ENCODE peak calls at places on chromosomes 6 and 20, in ten cellular contexts. D is CD8-positive, alpha-beta memory T cell; J is G401; H is frontal cortex; S is WERI-Rb-1; Q is activated T-helper 1 cell treated with anti-CD3 and anti-CD28 coated beads, Interleukin-12 subunit alpha, Interleukin-12 subunit beta, Interleukin-2, Interleukin-4 antibody, amounts not matched to agents 30 ng/mL and 10 ng/mL and 1 ng/mL, durations not matched to agents 14 hours and 24 hours and 36 hours; B is right atrium auricular region; R is ELF-1; Z is AG08396; N is KG1. E is an unnamed sample.

GRCh38 chr6:137819740-137820139 is 47.3 kb upstream of the TNFAIP3 start:
- DNase-seq in D (peak; percentile 70), H (no peak), S (no peak), J (no peak), Z (no peak), R (no peak), B (no peak), N (peak; percentile 34), Q (peak; percentile 55), E (no peak)

GRCh38 chr6:1787894-1788293 is 178.2 kb downstream of the FOXC1 start:
- DNase-seq in D (no peak), Q (no peak), R (no peak), J (no peak), B (peak; percentile 76), H (no peak), Z (peak; percentile 70), S (no peak), N (no peak), E (no peak)

GRCh38 chr6:71383891-71384489 is 95.4 kb downstream of the OGFRL1 start:
- DNase-seq in Z (no peak), N (peak; percentile 37), H (no peak), S (no peak), D (no peak), B (no peak), R (peak; percentile 10), J (peak; percentile 56), Q (no peak), E (no peak)

GRCh38 chr6:168574699-168575195 is 133.8 kb downstream of the SMOC2 start:
- DNase-seq in R (peak; percentile 35), S (peak; percentile 38), B (peak; percentile 57), D (no peak), N (no peak), J (no peak), Q (no peak), H (no peak), Z (no peak), E (no peak)

GRCh38 chr6:122726649-122727048 is 52.9 kb upstream of the FABP7 start:
- DNase-seq in H (no peak), Q (no peak), Z (no peak), N (no peak), D (no peak), R (peak; percentile 52), B (no peak), J (no peak), S (peak; percentile 93), E (no peak)

GRCh38 chr20:38427655-38428023 is 7.5 kb downstream of the SNHG17 start:
- DNase-seq in H (no peak), R (no peak), B (no peak), Q (no peak), S (no peak), N (no peak), D (no peak), J (peak; percentile 77), Z (no peak), E (no peak)

GRCh38 chr6:82818727-82819126 is 246.9 kb downstream of the UBE3D start:
- DNase-seq in S (no peak), B (no peak), R (no peak), J (no peak), N (no peak), Z (peak; percentile 12), D (no peak), Q (no peak), H (no peak), E (peak; percentile 47)

GRCh38 chr6:138923561-138923960 is 64.5 kb downstream of the REPS1 start:
- DNase-seq in Z (no peak), Q (no peak), J (no peak), D (no peak), N (no peak), H (no peak), S (no peak), B (no peak), R (no peak), E (no peak)

GRCh38 chr6:25061289-25061945 is 125.7 kb upstream of the RIPOR2 start:
- DNase-seq in Z (no peak), D (no peak), N (no peak), Q (no peak), S (no peak), R (peak; percentile 15), B (no peak), J (no peak), H (no peak), E (no peak)

GRCh38 chr20:1568166-1568490 is 10.6 kb upstream of the SIRPD start:
- DNase-seq in B (no peak), N (no peak), J (no peak), R (no peak), H (no peak), D (no peak), S (no peak), Z (no peak), Q (no peak), E (no peak)

GRCh38 chr6:110949679-110950285 is 8.7 kb upstream of the GTF3C6 start:
- DNase-seq in Q (no peak), S (no peak), R (no peak), N (peak; percentile 44), B (no peak), Z (no peak), D (peak; percentile 26), J (peak; percentile 21), H (no peak), E (no peak)

GRCh38 chr6:128508588-128509296 is 11.7 kb downstream of the PTPRK start:
- DNase-seq in Q (no peak), S (no peak), D (no peak), Z (peak; percentile 50), N (no peak), B (no peak), H (no peak), R (no peak), J (no peak), E (no peak)

GRCh38 chr20:9966966-9967365 is 67.8 kb upstream of the ANKEF1 start:
- DNase-seq in Q (no peak), J (peak; percentile 65), Z (peak; percentile 20), N (no peak), H (no peak), D (no peak), B (no peak), S (no peak), R (no peak), E (no peak)

GRCh38 chr6:162554531-162554930 is 173.0 kb downstream of the PRKN start:
- DNase-seq in Q (no peak), D (no peak), J (no peak), Z (no peak), R (no peak), B (no peak), S (no peak), H (no peak), N (no peak), E (no peak)

GRCh38 chr6:88143768-88144167 is 22.4 kb downstream of the CNR1 start:
- DNase-seq in B (no peak), J (peak; percentile 33), S (no peak), Q (no peak), R (no peak), H (no peak), D (no peak), N (no peak), Z (no peak), E (no peak)

GRCh38 chr6:165487347-165487746 is 175.7 kb downstream of the PDE10A start:
- DNase-seq in J (no peak), Z (no peak), B (no peak), R (no peak), Q (no peak), N (no peak), H (no peak), D (no peak), S (no peak), E (no peak)

GRCh38 chr6:37131104-37131959 is 38.6 kb upstream of the PIM1 start:
- DNase-seq in Q (no peak), N (no peak), R (peak; percentile 88), J (peak; percentile 86), B (peak; percentile 87), Z (no peak), H (no peak), D (no peak), S (peak; percentile 97), E (no peak)

GRCh38 chr6:55545791-55546190 is 33.2 kb downstream of the HMGCLL1 start:
- DNase-seq in S (no peak), R (no peak), Z (no peak), Q (no peak), H (no peak), N (no peak), J (no peak), B (no peak), D (no peak), E (no peak)

GRCh38 chr6:155186052-155186658 is 77.7 kb upstream of the CLDN20 start:
- DNase-seq in J (no peak), D (no peak), N (no peak), R (no peak), H (no peak), B (no peak), Z (no peak), S (no peak), Q (peak; percentile 40), E (no peak)

GRCh38 chr20:45405566-45406259 is 2.4 kb upstream of the DBNDD2 start:
- DNase-seq in H (peak; percentile 52), J (peak; percentile 54), Q (no peak), D (no peak), R (no peak), S (no peak), Z (peak; percentile 47), B (no peak), N (no peak), E (no peak)

GRCh38 chr6:17962436-17963031 is 24.9 kb downstream of the KIF13A start:
- DNase-seq in Q (no peak), B (peak; percentile 73), Z (peak; percentile 92), J (peak; percentile 68), S (peak; percentile 56), D (no peak), N (no peak), H (no peak), R (peak; percentile 81), E (no peak)

GRCh38 chr6:134663800-134664535 is 285.9 kb downstream of the ALDH8A1 start:
- DNase-seq in J (no peak), B (no peak), N (no peak), D (no peak), R (no peak), H (no peak), Z (no peak), S (no peak), Q (no peak), E (no peak)

GRCh38 chr20:14062786-14063185 is 67.5 kb downstream of the MACROD2 start:
- DNase-seq in D (no peak), N (no peak), Z (peak; percentile 7), B (no peak), Q (no peak), S (no peak), H (no peak), R (no peak), J (no peak), E (no peak)

GRCh38 chr20:33415948-33416347 is 14.6 kb upstream of the CDK5RAP1 start:
- DNase-seq in B (peak; percentile 68), N (no peak), Z (peak; percentile 68), H (no peak), D (no peak), J (peak; percentile 55), S (peak; percentile 52), R (peak; percentile 42), Q (no peak), E (no peak)

GRCh38 chr20:50729925-50730764 is 1.2 kb upstream of the PARD6B start:
- DNase-seq in B (peak; percentile 56), J (no peak), S (no peak), N (no peak), R (no peak), H (peak; percentile 29), Q (no peak), Z (peak; percentile 46), D (no peak), E (no peak)

GRCh38 chr6:166106076-166106686 is 61.5 kb downstream of the TBXT start:
- DNase-seq in N (peak; percentile 42), S (peak; percentile 70), B (peak; percentile 79), D (no peak), Z (peak; percentile 51), H (peak; percentile 10), Q (peak; percentile 19), J (peak; percentile 88), R (peak; percentile 71), E (peak; percentile 49)

GRCh38 chr20:19981091-19981490 is 36.1 kb upstream of the NAA20 start:
- DNase-seq in S (no peak), D (no peak), H (no peak), J (no peak), B (no peak), R (peak; percentile 58), Z (no peak), Q (no peak), N (no peak), E (no peak)

GRCh38 chr6:132279592-132280139 is 121.6 kb downstream of the MOXD1 start:
- DNase-seq in H (peak; percentile 17), R (peak; percentile 69), J (peak; percentile 79), B (peak; percentile 78), D (peak; percentile 65), Q (peak; percentile 58), N (peak; percentile 81), Z (peak; percentile 54), S (peak; percentile 71), E (peak; percentile 51)